ENCODE peak calls at places on chromosomes 12 and 14, in nine cellular contexts. T is astrocyte of the cerebellum, X is SK-N-SH, D is OCI-LY7, H is IMR-90, A is WERI-Rb-1, K is GM12878, V is GM12864, B is brain microvascular endothelial cell. Y is an unnamed sample.

GRCh38 chr14:100049220-100049619 is 16.0 kb upstream of the EVL start:
- DNase-seq in T (no peak), X (no peak), D (no peak), H (peak; percentile 72), A (no peak), K (no peak), V (no peak), B (peak; percentile 36), Y (no peak)

GRCh38 chr12:54578778-54579177 is 9.7 kb downstream of the PPP1R1A start:
- DNase-seq in T (no peak), X (no peak), D (no peak), H (no peak), A (no peak), K (no peak), V (no peak), B (no peak), Y (no peak)

GRCh38 chr12:57887631-57888406 is 41.3 kb upstream of the CTDSP2 start:
- DNase-seq in T (no peak), X (peak; percentile 77), D (no peak), H (peak; percentile 55), A (peak; percentile 31), K (no peak), V (no peak), B (peak; percentile 40), Y (peak; percentile 59)

GRCh38 chr14:100691395-100692025 is 35.2 kb upstream of the DLK1 start:
- DNase-seq in T (no peak), X (peak; percentile 77), D (no peak), H (no peak), A (no peak), K (no peak), V (no peak), B (no peak), Y (no peak)

GRCh38 chr14:76904740-76905569 is 78.7 kb downstream of the LRRC74A start:
- DNase-seq in T (peak; percentile 81), X (peak; percentile 78), D (peak; percentile 83), H (peak; percentile 99), A (no peak), K (peak; percentile 84), V (peak; percentile 72), B (peak; percentile 97), Y (no peak)

GRCh38 chr12:32809846-32810245 is 54.1 kb upstream of the YARS2 start:
- DNase-seq in T (no peak), X (no peak), D (no peak), H (no peak), A (no peak), K (no peak), V (no peak), B (no peak), Y (no peak)

GRCh38 chr12:132723764-132724140 is 13.1 kb downstream of the PGAM5 start:
- DNase-seq in T (no peak), X (no peak), D (no peak), H (peak; percentile 44), A (no peak), K (no peak), V (no peak), B (peak; percentile 28), Y (no peak)

GRCh38 chr12:176321-177181 is 37.4 kb downstream of the SLC6A12 start:
- DNase-seq in T (no peak), X (peak; percentile 75), D (no peak), H (peak; percentile 61), A (peak; percentile 94), K (no peak), V (no peak), B (peak; percentile 39), Y (no peak)

GRCh38 chr12:68611094-68611818 is 557 bp downstream of the RAP1B start:
- DNase-seq in T (peak; percentile 48), X (peak; percentile 82), D (peak; percentile 75), H (peak; percentile 60), A (peak; percentile 34), K (no peak), V (no peak), B (no peak), Y (peak; percentile 86)

GRCh38 chr12:55997535-55997859 is 421 bp downstream of the SUOX start:
- DNase-seq in T (no peak), X (no peak), D (no peak), H (no peak), A (no peak), K (no peak), V (no peak), B (no peak), Y (peak; percentile 62)
- H3K4me3 ChIP-seq in T (peak overlapping the region; percentile 58), X (peak overlapping the region; percentile 97), D (no peak overlapping the region), H (peak overlapping the region; percentile 68), A (peak overlapping the region; percentile 70), K (peak overlapping the region; percentile 74), V (peak overlapping the region; percentile 70), B (peak overlapping the region; percentile 93), Y (peak overlapping the region; percentile 95)

GRCh38 chr12:92556622-92557421 is 146.0 kb upstream of the PLEKHG7 start:
- DNase-seq in T (no peak), X (no peak), D (no peak), H (no peak), A (no peak), K (no peak), V (no peak), B (no peak), Y (no peak)
- H3K4me3 ChIP-seq in T (no peak overlapping the region), X (no peak overlapping the region), D (no peak overlapping the region), H (no peak overlapping the region), A (no peak overlapping the region), K (peak overlapping the region; percentile 75), V (peak overlapping the region; percentile 65), B (no peak overlapping the region), Y (no peak overlapping the region)

GRCh38 chr12:120118710-120119097 is 2.2 kb upstream of the RAB35 start:
- DNase-seq in T (no peak), X (no peak), D (peak; percentile 47), H (peak; percentile 43), A (no peak), K (no peak), V (no peak), B (no peak), Y (no peak)
- H3K4me3 ChIP-seq in T (peak overlapping the region; percentile 89), X (peak overlapping the region; percentile 83), D (peak overlapping the region; percentile 90), H (peak overlapping the region; percentile 95), A (no peak overlapping the region), K (peak overlapping the region; percentile 76), V (peak overlapping the region; percentile 91), B (peak overlapping the region; percentile 91), Y (no peak overlapping the region)

GRCh38 chr14:93041830-93042229 is 73.9 kb downstream of the ITPK1 start:
- DNase-seq in T (no peak), X (no peak), D (no peak), H (no peak), A (peak; percentile 42), K (no peak), V (no peak), B (no peak), Y (no peak)
- H3K4me3 ChIP-seq in T (no peak overlapping the region), X (no peak overlapping the region), D (no peak overlapping the region), H (no peak overlapping the region), A (no peak overlapping the region), K (no peak overlapping the region), V (no peak overlapping the region), B (no peak overlapping the region), Y (no peak overlapping the region)

GRCh38 chr12:48977290-48978281 is 536 bp upstream of the WNT1 start:
- DNase-seq in T (no peak), X (peak; percentile 91), D (peak; percentile 78), H (peak; percentile 80), A (peak; percentile 79), K (no peak), V (no peak), B (peak; percentile 66), Y (peak; percentile 94)
- H3K4me3 ChIP-seq in T (no peak overlapping the region), X (peak overlapping the region; percentile 32), D (no peak overlapping the region), H (no peak overlapping the region), A (peak overlapping the region; percentile 35), K (no peak overlapping the region), V (no peak overlapping the region), B (no peak overlapping the region), Y (peak overlapping the region; percentile 12)